ENCODE peak calls at places on chromosomes 12 and 14, in five cellular contexts. One of them, this sample, is unnamed.

GRCh38 chr14:64213079-64213478 is 81.1 kb downstream of the ESR2 start:
- DNase-seq in HT1080: no peak
- DNase-seq in GM04504: no peak
- DNase-seq in gastrocnemius medialis: no peak
- DNase-seq in neural progenitor cell: no peak
- DNase-seq in this sample: no peak

GRCh38 chr12:105933671-105934665 is 204.8 kb downstream of the NUAK1 start:
- DNase-seq in HT1080: peak
- DNase-seq in gastrocnemius medialis: peak
- DNase-seq in GM04504: peak
- DNase-seq in neural progenitor cell: no peak
- DNase-seq in this sample: no peak

GRCh38 chr12:132494294-132495164 is 4.6 kb downstream of the FBRSL1 start:
- DNase-seq in gastrocnemius medialis: no peak
- DNase-seq in GM04504: no peak
- DNase-seq in HT1080: no peak
- DNase-seq in neural progenitor cell: no peak
- DNase-seq in this sample: no peak

GRCh38 chr12:88519802-88520435 is 60.4 kb downstream of the KITLG start:
- DNase-seq in GM04504: no peak
- DNase-seq in neural progenitor cell: no peak
- DNase-seq in HT1080: no peak
- DNase-seq in gastrocnemius medialis: no peak
- DNase-seq in this sample: no peak

GRCh38 chr12:109130755-109131521 is 14.6 kb downstream of the ACACB start:
- DNase-seq in GM04504: no peak
- DNase-seq in neural progenitor cell: peak
- DNase-seq in gastrocnemius medialis: peak
- DNase-seq in HT1080: peak
- DNase-seq in this sample: no peak

GRCh38 chr14:62301911-62302310 is 539.7 kb downstream of the SNAPC1 start:
- DNase-seq in HT1080: peak
- DNase-seq in gastrocnemius medialis: no peak
- DNase-seq in GM04504: no peak
- DNase-seq in neural progenitor cell: no peak
- DNase-seq in this sample: no peak

GRCh38 chr14:77241955-77242354 is 29.1 kb downstream of the NGB start:
- DNase-seq in neural progenitor cell: peak
- DNase-seq in GM04504: no peak
- DNase-seq in gastrocnemius medialis: no peak
- DNase-seq in HT1080: no peak
- DNase-seq in this sample: no peak

GRCh38 chr12:76020281-76020680 is 11.3 kb downstream of the PHLDA1 start:
- DNase-seq in HT1080: peak
- DNase-seq in gastrocnemius medialis: no peak
- DNase-seq in neural progenitor cell: no peak
- DNase-seq in GM04504: peak
- DNase-seq in this sample: peak

GRCh38 chr12:102702447-102703114 is 214.5 kb downstream of the PAH start:
- DNase-seq in GM04504: peak
- DNase-seq in gastrocnemius medialis: no peak
- DNase-seq in HT1080: peak
- DNase-seq in neural progenitor cell: peak
- DNase-seq in this sample: no peak

GRCh38 chr14:51079489-51079888 is 15.4 kb downstream of the TRIM9 start:
- DNase-seq in GM04504: no peak
- DNase-seq in neural progenitor cell: no peak
- DNase-seq in HT1080: no peak
- DNase-seq in gastrocnemius medialis: no peak
- DNase-seq in this sample: no peak

GRCh38 chr12:45234134-45234865 is 18.4 kb downstream of the ANO6 start:
- DNase-seq in GM04504: peak
- DNase-seq in neural progenitor cell: peak
- DNase-seq in gastrocnemius medialis: no peak
- DNase-seq in HT1080: peak
- DNase-seq in this sample: no peak

GRCh38 chr12:92294676-92295440 is 149.2 kb upstream of the BTG1 start:
- DNase-seq in GM04504: no peak
- DNase-seq in neural progenitor cell: no peak
- DNase-seq in HT1080: no peak
- DNase-seq in gastrocnemius medialis: no peak
- DNase-seq in this sample: no peak

GRCh38 chr14:78291958-78292357 is 121.8 kb downstream of the NRXN3 start:
- DNase-seq in HT1080: no peak
- DNase-seq in GM04504: no peak
- DNase-seq in gastrocnemius medialis: no peak
- DNase-seq in neural progenitor cell: no peak
- DNase-seq in this sample: no peak

GRCh38 chr12:88300931-88301330 is 158.8 kb downstream of the TMTC3 start:
- DNase-seq in GM04504: no peak
- DNase-seq in neural progenitor cell: no peak
- DNase-seq in gastrocnemius medialis: no peak
- DNase-seq in HT1080: no peak
- DNase-seq in this sample: no peak

GRCh38 chr12:101969-102878 is 35.7 kb downstream of the IQSEC3 start:
- DNase-seq in GM04504: no peak
- DNase-seq in neural progenitor cell: peak
- DNase-seq in HT1080: no peak
- DNase-seq in gastrocnemius medialis: no peak
- DNase-seq in this sample: no peak

GRCh38 chr12:6541371-6542165 is 7.3 kb downstream of the GAPDH start:
- DNase-seq in GM04504: no peak
- DNase-seq in neural progenitor cell: no peak
- DNase-seq in HT1080: no peak
- DNase-seq in gastrocnemius medialis: no peak
- DNase-seq in this sample: no peak

GRCh38 chr12:122893208-122894151 is 2.4 kb downstream of the VPS37B start:
- DNase-seq in HT1080: no peak
- DNase-seq in neural progenitor cell: no peak
- DNase-seq in GM04504: no peak
- DNase-seq in gastrocnemius medialis: no peak
- DNase-seq in this sample: no peak

GRCh38 chr12:125330645-125331341 is 265.6 kb downstream of the AACS start:
- DNase-seq in neural progenitor cell: peak
- DNase-seq in HT1080: peak
- DNase-seq in gastrocnemius medialis: no peak
- DNase-seq in GM04504: no peak
- DNase-seq in this sample: peak

GRCh38 chr12:98406378-98406777 is 109.0 kb upstream of the TMPO start:
- DNase-seq in neural progenitor cell: no peak
- DNase-seq in GM04504: no peak
- DNase-seq in HT1080: no peak
- DNase-seq in gastrocnemius medialis: no peak
- DNase-seq in this sample: no peak

GRCh38 chr12:2912216-2912575 is 21.5 kb downstream of the TULP3 start:
- DNase-seq in GM04504: no peak
- DNase-seq in neural progenitor cell: no peak
- DNase-seq in gastrocnemius medialis: no peak
- DNase-seq in HT1080: no peak
- DNase-seq in this sample: no peak

GRCh38 chr14:45359766-45360165 is 106.8 kb upstream of the MIS18BP1 start:
- DNase-seq in HT1080: no peak
- DNase-seq in GM04504: peak
- DNase-seq in gastrocnemius medialis: no peak
- DNase-seq in neural progenitor cell: no peak
- DNase-seq in this sample: no peak

GRCh38 chr12:98725481-98726247 is 80.6 kb downstream of the APAF1 start:
- DNase-seq in GM04504: peak
- DNase-seq in gastrocnemius medialis: no peak
- DNase-seq in HT1080: peak
- DNase-seq in neural progenitor cell: peak
- DNase-seq in this sample: no peak

GRCh38 chr14:99552021-99552553 is 51.9 kb downstream of the CCDC85C start:
- DNase-seq in GM04504: no peak
- DNase-seq in neural progenitor cell: no peak
- DNase-seq in HT1080: no peak
- DNase-seq in gastrocnemius medialis: no peak
- DNase-seq in this sample: no peak

GRCh38 chr14:88321692-88322504 is 1.2 kb downstream of the KCNK10 start:
- DNase-seq in neural progenitor cell: peak
- DNase-seq in gastrocnemius medialis: no peak
- DNase-seq in HT1080: no peak
- DNase-seq in GM04504: no peak
- DNase-seq in this sample: no peak

GRCh38 chr12:93502802-93503623 is 35.7 kb downstream of the MRPL42 start:
- DNase-seq in neural progenitor cell: peak
- DNase-seq in HT1080: no peak
- DNase-seq in GM04504: no peak
- DNase-seq in gastrocnemius medialis: no peak
- DNase-seq in this sample: peak

GRCh38 chr14:86129426-86129825 is 599.5 kb downstream of the FLRT2 start:
- DNase-seq in gastrocnemius medialis: no peak
- DNase-seq in HT1080: no peak
- DNase-seq in neural progenitor cell: no peak
- DNase-seq in GM04504: no peak
- DNase-seq in this sample: no peak

GRCh38 chr12:77402726-77403125 is 337.4 kb upstream of the E2F7 start:
- DNase-seq in GM04504: no peak
- DNase-seq in gastrocnemius medialis: no peak
- DNase-seq in HT1080: no peak
- DNase-seq in neural progenitor cell: no peak
- DNase-seq in this sample: no peak

GRCh38 chr12:110171636-110172035 is 47.5 kb downstream of the IFT81 start:
- DNase-seq in GM04504: no peak
- DNase-seq in gastrocnemius medialis: no peak
- DNase-seq in HT1080: no peak
- DNase-seq in neural progenitor cell: no peak
- DNase-seq in this sample: no peak

GRCh38 chr14:80275208-80275850 is 64.0 kb upstream of the DIO2 start:
- DNase-seq in gastrocnemius medialis: no peak
- DNase-seq in HT1080: peak
- DNase-seq in GM04504: no peak
- DNase-seq in neural progenitor cell: no peak
- DNase-seq in this sample: no peak

GRCh38 chr12:21941522-21942376 is 523 bp upstream of the ABCC9 start:
- DNase-seq in GM04504: peak
- DNase-seq in neural progenitor cell: peak
- DNase-seq in gastrocnemius medialis: peak
- DNase-seq in HT1080: no peak
- DNase-seq in this sample: no peak

GRCh38 chr12:4865246-4865645 is 44.5 kb upstream of the KCNA1 start:
- DNase-seq in neural progenitor cell: no peak
- DNase-seq in gastrocnemius medialis: no peak
- DNase-seq in HT1080: no peak
- DNase-seq in GM04504: no peak
- DNase-seq in this sample: no peak

GRCh38 chr12:65941388-65941787 is 117.1 kb downstream of the HMGA2 start:
- DNase-seq in neural progenitor cell: no peak
- DNase-seq in gastrocnemius medialis: no peak
- DNase-seq in GM04504: peak
- DNase-seq in HT1080: peak
- DNase-seq in this sample: no peak

GRCh38 chr14:75854247-75854799 is 127.5 kb downstream of the TGFB3 start:
- DNase-seq in gastrocnemius medialis: no peak
- DNase-seq in HT1080: no peak
- DNase-seq in GM04504: no peak
- DNase-seq in neural progenitor cell: no peak
- DNase-seq in this sample: no peak

GRCh38 chr12:15897433-15897832 is 13.7 kb upstream of the DERA start:
- DNase-seq in GM04504: no peak
- DNase-seq in HT1080: peak
- DNase-seq in gastrocnemius medialis: no peak
- DNase-seq in neural progenitor cell: no peak
- DNase-seq in this sample: no peak